ENCODE peak calls at places on chromosomes 6 and 20, in nine cellular contexts. M is hepatocyte; B is mammary epithelial cell; F is bronchial epithelial cell; G is CD4-positive, CD25-positive, alpha-beta regulatory T cell; S is sigmoid colon; U is endodermal cell; R is naive thymus-derived CD4-positive, alpha-beta T cell; X is CD4-positive, alpha-beta memory T cell. N is an unnamed sample.

GRCh38 chr20:35304956-35305355 is 12.7 kb upstream of the FAM83C start:
- DNase-seq in G (no peak), R (no peak), B (no peak), U (peak; percentile 40), F (no peak), S (no peak), X (no peak), M (peak; percentile 4), N (no peak)

GRCh38 chr6:40852667-40853383 is 186.2 kb downstream of the UNC5CL start:
- DNase-seq in U (peak; percentile 85), R (no peak), X (no peak), F (peak; percentile 9), S (no peak), M (peak; percentile 23), B (no peak), G (peak; percentile 4), N (no peak)

GRCh38 chr6:107416179-107416578 is 43.2 kb downstream of the PDSS2 start:
- DNase-seq in R (no peak), B (no peak), G (no peak), S (no peak), F (no peak), X (no peak), M (no peak), U (no peak), N (no peak)

GRCh38 chr20:53707341-53708102 is 113.9 kb upstream of the ZNF217 start:
- DNase-seq in B (no peak), F (no peak), S (no peak), G (peak; percentile 41), U (no peak), X (no peak), R (no peak), M (no peak), N (no peak)

GRCh38 chr20:51258582-51259175 is 235.8 kb upstream of the KCNG1 start:
- DNase-seq in R (no peak), S (no peak), U (no peak), F (peak; percentile 95), G (no peak), B (peak; percentile 96), M (peak; percentile 30), X (no peak), N (peak; percentile 83)

GRCh38 chr20:45965169-45966002 is 6.6 kb downstream of the ZNF335 start:
- DNase-seq in G (no peak), M (no peak), B (no peak), X (no peak), S (peak; percentile 59), U (peak; percentile 41), F (no peak), R (no peak), N (no peak)

GRCh38 chr6:24933868-24934401 is 1.8 kb downstream of the RIPOR2 start:
- DNase-seq in M (peak; percentile 51), R (peak; percentile 73), X (peak; percentile 66), U (peak; percentile 87), G (peak; percentile 77), S (no peak), F (peak; percentile 30), B (no peak), N (no peak)

GRCh38 chr20:16308754-16309153 is 264.5 kb downstream of the KIF16B start:
- DNase-seq in G (no peak), B (peak; percentile 7), U (no peak), S (no peak), F (peak; percentile 21), R (no peak), M (no peak), X (no peak), N (no peak)

GRCh38 chr6:128071212-128071611 is 170.4 kb upstream of the THEMIS start:
- DNase-seq in B (no peak), M (no peak), G (peak; percentile 19), U (no peak), X (no peak), R (no peak), S (no peak), F (no peak), N (no peak)

GRCh38 chr6:160667854-160668481 is 3.9 kb upstream of the LPA start:
- DNase-seq in X (peak; percentile 12), F (peak; percentile 52), M (peak; percentile 50), U (peak; percentile 88), S (no peak), G (peak; percentile 51), B (peak; percentile 12), R (peak; percentile 1), N (no peak)

GRCh38 chr6:73364549-73364948 is 2.1 kb downstream of the KHDC3L start:
- DNase-seq in B (no peak), X (no peak), G (no peak), U (no peak), R (no peak), F (no peak), S (no peak), M (no peak), N (no peak)

GRCh38 chr6:28985396-28986164 is 19.5 kb downstream of the ZNF311 start:
- DNase-seq in M (peak; percentile 96), F (peak; percentile 97), U (peak; percentile 95), B (peak; percentile 97), R (no peak), S (peak; percentile 93), G (peak; percentile 38), X (no peak), N (peak; percentile 92)

GRCh38 chr6:46014054-46014453 is 1.6 kb downstream of the CLIC5 start:
- DNase-seq in B (no peak), G (peak; percentile 53), M (no peak), U (no peak), R (peak; percentile 21), F (no peak), X (peak; percentile 56), S (no peak), N (no peak)

GRCh38 chr20:19621072-19621471 is 137.0 kb upstream of the RIN2 start:
- DNase-seq in B (peak; percentile 19), U (no peak), R (no peak), F (peak; percentile 38), M (no peak), X (no peak), S (no peak), G (no peak), N (no peak)

GRCh38 chr6:76940186-76940585 is 523.1 kb downstream of the HTR1B start:
- DNase-seq in F (no peak), X (no peak), G (no peak), B (no peak), R (no peak), S (no peak), M (no peak), U (no peak), N (no peak)

GRCh38 chr20:39849664-39850063 is 839.4 kb downstream of the MAFB start:
- DNase-seq in R (no peak), M (peak; percentile 81), X (no peak), U (peak; percentile 43), B (peak; percentile 88), G (no peak), F (peak; percentile 80), S (peak; percentile 89), N (peak; percentile 7)

GRCh38 chr20:50892394-50892793 is 38.8 kb downstream of the ADNP start:
- DNase-seq in G (no peak), F (no peak), X (no peak), B (no peak), U (no peak), M (no peak), R (no peak), S (no peak), N (no peak)

GRCh38 chr6:98769546-98769945 is 64.8 kb upstream of the POU3F2 start:
- DNase-seq in R (peak; percentile 3), X (no peak), F (peak; percentile 54), S (no peak), G (peak; percentile 41), B (peak; percentile 20), U (peak; percentile 72), M (peak; percentile 30), N (peak; percentile 0)

GRCh38 chr6:43992783-43993505 is 134.3 kb downstream of the MRPL14 start:
- DNase-seq in G (no peak), M (no peak), X (no peak), U (no peak), R (no peak), S (peak; percentile 46), B (no peak), F (no peak), N (no peak)

GRCh38 chr6:157210954-157211353 is 112.4 kb downstream of the TMEM242 start:
- DNase-seq in S (no peak), B (no peak), F (no peak), U (no peak), M (no peak), R (no peak), X (no peak), G (no peak), N (no peak)
- H3K4me3 ChIP-seq in S (no peak overlapping the region), B (no peak overlapping the region), F (no peak overlapping the region), U (no peak overlapping the region), M (no peak overlapping the region), R (no peak overlapping the region), X (no peak overlapping the region), G (no peak overlapping the region), N (no peak overlapping the region)

DNA sequence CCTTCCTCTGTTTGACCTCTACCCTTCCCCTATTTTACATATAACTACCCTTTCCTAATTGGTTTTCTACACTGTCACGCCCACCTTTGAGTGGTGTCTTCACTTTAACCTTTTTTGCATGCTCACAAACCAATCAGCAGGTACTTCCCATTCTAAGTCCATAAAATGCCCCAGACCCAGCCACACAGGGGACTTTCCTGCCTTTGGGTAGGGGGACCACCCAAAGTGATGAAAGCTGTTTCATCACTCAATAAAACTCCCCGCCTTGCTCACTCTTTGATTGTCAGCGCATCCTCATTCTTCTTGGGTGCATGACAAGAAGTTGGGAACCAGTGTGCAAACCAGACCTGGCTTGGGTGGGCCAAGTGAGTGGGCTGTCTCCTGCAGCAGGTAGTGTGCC is 20.5 kb upstream of the SNRPC start:
- DNase-seq in U (no peak), R (no peak), S (no peak), G (no peak), X (no peak), F (no peak), B (no peak), M (no peak), N (no peak)
- H3K4me3 ChIP-seq in U (no peak overlapping the region), R (no peak overlapping the region), S (no peak overlapping the region), G (no peak overlapping the region), X (no peak overlapping the region), F (no peak overlapping the region), B (no peak overlapping the region), M (no peak overlapping the region), N (no peak overlapping the region)

DNA sequence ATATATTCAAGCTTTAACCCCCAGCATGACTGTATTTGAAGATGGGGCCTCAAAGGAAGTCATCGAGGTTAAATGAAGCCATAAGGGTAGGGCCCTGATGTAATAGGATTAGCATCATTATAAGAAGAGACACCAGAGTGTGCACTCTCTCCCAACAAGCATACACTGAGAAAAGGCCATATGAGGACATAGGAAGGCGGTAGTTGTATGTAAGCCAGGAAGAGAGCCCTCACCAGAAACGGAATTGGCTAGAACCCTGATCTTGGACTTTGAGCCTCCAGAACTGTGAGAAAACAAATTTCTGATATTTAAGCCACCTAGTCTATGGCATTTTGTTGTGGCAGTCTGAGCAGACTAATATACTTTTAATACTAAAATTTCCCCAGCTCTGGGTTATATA is 150.1 kb upstream of the STXBP5 start:
- DNase-seq in U (no peak), B (no peak), M (no peak), X (no peak), G (no peak), F (no peak), S (no peak), R (no peak), N (no peak)
- H3K4me3 ChIP-seq in U (no peak overlapping the region), B (no peak overlapping the region), M (no peak overlapping the region), X (no peak overlapping the region), G (no peak overlapping the region), F (no peak overlapping the region), S (no peak overlapping the region), R (no peak overlapping the region), N (no peak overlapping the region)

GRCh38 chr20:699811-700338 is 24.3 kb upstream of the SCRT2 start:
- DNase-seq in F (no peak), M (no peak), X (no peak), U (peak; percentile 71), B (no peak), R (no peak), G (no peak), S (no peak), N (no peak)
- H3K4me3 ChIP-seq in F (no peak overlapping the region), M (no peak overlapping the region), X (no peak overlapping the region), U (no peak overlapping the region), B (no peak overlapping the region), R (no peak overlapping the region), G (no peak overlapping the region), S (no peak overlapping the region), N (no peak overlapping the region)

N was measured in keratinocyte.